ENCODE peak calls at places on chromosome 7, in six cellular contexts. F, M, T, B, N and H are unnamed samples.

GRCh38 chr7:29563590-29564454 is at the start of gene PRR15:
- DNase-seq in F (peak; percentile 95), M (no peak), T (peak; percentile 81), B (peak; percentile 72), N (peak; percentile 7), H (peak; percentile 90)

GRCh38 chr7:98171449-98171848 is 39.8 kb upstream of the BHLHA15 start:
- DNase-seq in F (no peak), M (no peak), T (no peak), B (no peak), N (no peak), H (no peak)

GRCh38 chr7:50540785-50541579 is 24.2 kb downstream of the DDC start:
- DNase-seq in F (no peak), M (no peak), T (no peak), B (no peak), N (no peak), H (no peak)

GRCh38 chr7:112383671-112384417 is 66.4 kb upstream of the IFRD1 start:
- DNase-seq in F (no peak), M (no peak), T (peak; percentile 39), B (no peak), N (no peak), H (peak; percentile 34)

GRCh38 chr7:65980478-65981250 is 1.3 kb downstream of the GUSB start:
- DNase-seq in F (peak; percentile 44), M (peak; percentile 25), T (no peak), B (no peak), N (peak; percentile 9), H (peak; percentile 16)

GRCh38 chr7:1540391-1541271 is 10.1 kb downstream of the MAFK start:
- DNase-seq in F (no peak), M (no peak), T (no peak), B (no peak), N (no peak), H (no peak)

GRCh38 chr7:29921404-29922010 is 68.1 kb downstream of the SCRN1 start:
- DNase-seq in F (peak; percentile 56), M (no peak), T (peak; percentile 75), B (no peak), N (peak; percentile 25), H (peak; percentile 75)

GRCh38 chr7:71402684-71403083 is 270.7 kb downstream of the GALNT17 start:
- DNase-seq in F (no peak), M (no peak), T (no peak), B (no peak), N (no peak), H (no peak)

GRCh38 chr7:30226593-30227268 is 57.7 kb upstream of the ZNRF2 start:
- DNase-seq in F (peak; percentile 74), M (no peak), T (peak; percentile 62), B (no peak), N (no peak), H (peak; percentile 65)

GRCh38 chr7:71705217-71705616 is 573.3 kb downstream of the GALNT17 start:
- DNase-seq in F (no peak), M (no peak), T (no peak), B (no peak), N (peak; percentile 67), H (no peak)

GRCh38 chr7:122300607-122301079 is 3.9 kb downstream of the FEZF1 start:
- DNase-seq in F (no peak), M (no peak), T (peak; percentile 57), B (no peak), N (peak; percentile 38), H (no peak)

GRCh38 chr7:20651960-20652544 is 36.6 kb downstream of the ABCB5 start:
- DNase-seq in F (no peak), M (no peak), T (no peak), B (no peak), N (peak; percentile 25), H (peak; percentile 31)

GRCh38 chr7:8783229-8783628 is 349.8 kb downstream of the NXPH1 start:
- DNase-seq in F (no peak), M (no peak), T (no peak), B (no peak), N (no peak), H (no peak)

GRCh38 chr7:17274551-17275245 is 23.8 kb upstream of the AHR start:
- DNase-seq in F (no peak), M (no peak), T (no peak), B (no peak), N (peak; percentile 87), H (peak; percentile 17)

GRCh38 chr7:142556745-142557144 is 192.5 kb upstream of the PRSS1 start:
- DNase-seq in F (peak; percentile 90), M (no peak), T (no peak), B (no peak), N (peak; percentile 98), H (peak; percentile 97)

GRCh38 chr7:1736469-1736817 is 66.4 kb downstream of the ELFN1 start:
- DNase-seq in F (no peak), M (no peak), T (no peak), B (no peak), N (no peak), H (no peak)

GRCh38 chr7:158912406-158912805 is 56.0 kb downstream of the DYNC2I1 start:
- DNase-seq in F (no peak), M (no peak), T (no peak), B (no peak), N (no peak), H (no peak)

GRCh38 chr7:18610331-18610948 is 114.9 kb downstream of the HDAC9 start:
- DNase-seq in F (peak; percentile 7), M (no peak), T (peak; percentile 64), B (no peak), N (peak; percentile 2), H (peak; percentile 48)

GRCh38 chr7:24812313-24812945 is 55.2 kb upstream of the GSDME start:
- DNase-seq in F (peak; percentile 61), M (peak; percentile 33), T (peak; percentile 69), B (no peak), N (no peak), H (peak; percentile 60)

GRCh38 chr7:116401711-116402110 is 97.8 kb upstream of the CAV2 start:
- DNase-seq in F (no peak), M (no peak), T (no peak), B (no peak), N (no peak), H (no peak)

GRCh38 chr7:78760620-78761355 is 692.7 kb downstream of the MAGI2 start:
- DNase-seq in F (no peak), M (no peak), T (no peak), B (no peak), N (no peak), H (no peak)

GRCh38 chr7:25351761-25352160 is 123.5 kb upstream of the NPVF start:
- DNase-seq in F (no peak), M (no peak), T (no peak), B (no peak), N (no peak), H (no peak)

GRCh38 chr7:44191171-44191570 is 1.9 kb upstream of the GCK start:
- DNase-seq in F (no peak), M (no peak), T (no peak), B (no peak), N (no peak), H (no peak)

GRCh38 chr7:151150388-151150787 is 17.1 kb downstream of the GBX1 start:
- DNase-seq in F (no peak), M (no peak), T (no peak), B (no peak), N (no peak), H (no peak)

GRCh38 chr7:151157645-151158329 is 9.7 kb downstream of the GBX1 start:
- DNase-seq in F (no peak), M (no peak), T (no peak), B (no peak), N (peak; percentile 7), H (peak; percentile 28)

GRCh38 chr7:151148319-151149259 is 18.9 kb downstream of the GBX1 start:
- DNase-seq in F (no peak), M (no peak), T (no peak), B (no peak), N (no peak), H (no peak)

GRCh38 chr7:151152935-151153513 is 14.5 kb downstream of the GBX1 start:
- DNase-seq in F (no peak), M (no peak), T (no peak), B (no peak), N (no peak), H (no peak)
- TF ChIP-seq CTCF in F (no peak), M (no peak), T (peak; percentile 30), B (peak; percentile 43), N (peak; percentile 7), H (no peak)

GRCh38 chr7:144785491-144785890 is 50.4 kb downstream of the TPK1 start:
- DNase-seq in F (no peak), M (no peak), T (no peak), B (no peak), N (no peak), H (no peak)

GRCh38 chr7:144784943-144785342 is 50.9 kb downstream of the TPK1 start:
- DNase-seq in F (no peak), M (no peak), T (no peak), B (no peak), N (no peak), H (peak; percentile 22)

GRCh38 chr7:144787127-144787526 is 48.7 kb downstream of the TPK1 start:
- DNase-seq in F (no peak), M (no peak), T (no peak), B (no peak), N (no peak), H (peak; percentile 29)

GRCh38 chr7:144786079-144786478 is 49.8 kb downstream of the TPK1 start:
- DNase-seq in F (no peak), M (no peak), T (peak; percentile 11), B (no peak), N (no peak), H (no peak)

DNA sequence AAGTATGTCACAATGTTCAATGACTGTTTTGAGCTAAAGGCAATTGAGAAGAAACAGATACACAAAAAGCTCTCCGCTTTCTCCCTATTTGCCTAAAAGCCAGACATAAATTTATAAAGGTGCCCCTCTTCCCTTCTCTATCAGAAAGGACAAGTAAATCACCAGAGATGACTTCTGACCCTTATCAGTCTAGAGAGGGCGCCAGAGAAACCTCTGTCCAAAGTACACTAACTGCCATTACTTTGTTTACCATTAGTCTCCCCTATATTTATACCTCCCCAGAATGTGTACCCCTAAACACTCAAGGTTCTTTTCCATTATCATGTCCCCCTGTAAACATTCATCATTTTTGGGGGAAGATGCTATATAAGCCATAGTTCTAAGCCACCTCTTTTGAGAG is 49.3 kb downstream of the TPK1 start:
- DNase-seq in F (no peak), M (no peak), T (peak; percentile 35), B (no peak), N (no peak), H (peak; percentile 23)
- TF ChIP-seq CTCF in F (no peak), M (no peak), T (peak; percentile 49), B (no peak), N (no peak), H (no peak)

GRCh38 chr7:91876391-91877133 is 3.9 kb downstream of the MTERF1 start:
- DNase-seq in F (no peak), M (no peak), T (no peak), B (no peak), N (no peak), H (peak; percentile 27)
- TF ChIP-seq CTCF in F (no peak), M (no peak), T (peak; percentile 42), B (peak; percentile 58), N (peak; percentile 43), H (peak; percentile 65)

GRCh38 chr7:100266576-100267354 is 40.7 kb upstream of the SPDYE3 start:
- DNase-seq in F (no peak), M (no peak), T (no peak), B (no peak), N (no peak), H (no peak)

GRCh38 chr7:100267648-100268047 is 39.9 kb upstream of the SPDYE3 start:
- DNase-seq in F (no peak), M (no peak), T (no peak), B (no peak), N (no peak), H (no peak)

GRCh38 chr7:100275120-100275519 is 32.4 kb upstream of the SPDYE3 start:
- DNase-seq in F (no peak), M (no peak), T (no peak), B (no peak), N (no peak), H (no peak)

GRCh38 chr7:100271716-100272537 is 35.6 kb upstream of the SPDYE3 start:
- DNase-seq in F (peak; percentile 98), M (peak; percentile 98), T (peak; percentile 98), B (peak; percentile 99), N (peak; percentile 82), H (peak; percentile 93)
- TF ChIP-seq CTCF in F (no peak), M (peak; percentile 25), T (peak; percentile 36), B (peak; percentile 52), N (no peak), H (peak; percentile 16)